ENCODE peak calls at places on chromosomes 1 and 21, in four cellular contexts. B is neuronal stem cell, L is H1, P is trophoblast cell. E is an unnamed sample.

GRCh38 chr1:231274119-231274825 is 33.3 kb downstream of the GNPAT start:
- DNase-seq in B (no peak), P (peak; percentile 45), L (no peak), E (no peak)

GRCh38 chr1:156106624-156107488 is 7.7 kb upstream of the LMNA start:
- DNase-seq in P (peak; percentile 61), L (no peak), B (no peak), E (peak; percentile 81)

GRCh38 chr21:42423197-42423675 is 19.5 kb downstream of the UBASH3A start:
- DNase-seq in P (no peak), B (no peak), L (no peak), E (no peak)

GRCh38 chr1:213127074-213127473 is 76.0 kb downstream of the RPS6KC1 start:
- DNase-seq in L (no peak), B (no peak), P (no peak), E (no peak)

GRCh38 chr21:14916676-14917141 is 148.1 kb downstream of the NRIP1 start:
- DNase-seq in P (peak; percentile 99), L (no peak), B (no peak), E (peak; percentile 8)

GRCh38 chr1:27594542-27595510 is 9.1 kb downstream of the AHDC1 start:
- DNase-seq in P (peak; percentile 83), B (no peak), L (no peak), E (peak; percentile 64)

GRCh38 chr1:12436345-12436658 is 181.7 kb downstream of the DHRS3 start:
- DNase-seq in P (no peak), B (no peak), L (no peak), E (no peak)

GRCh38 chr1:31208361-31208945 is 31.2 kb downstream of the NKAIN1 start:
- DNase-seq in B (no peak), L (no peak), P (no peak), E (no peak)

GRCh38 chr21:23316190-23316589 is 2291.1 kb downstream of the MRPL39 start:
- DNase-seq in P (no peak), B (no peak), L (no peak), E (no peak)

GRCh38 chr1:65323246-65323645 is 13.9 kb downstream of the DNAJC6 start:
- DNase-seq in B (no peak), L (no peak), P (peak; percentile 18), E (no peak)

GRCh38 chr1:214566158-214567104 is 15.0 kb upstream of the PTPN14 start:
- DNase-seq in P (no peak), L (no peak), B (no peak), E (peak; percentile 63)

GRCh38 chr21:39730418-39731107 is 14.4 kb upstream of the IGSF5 start:
- DNase-seq in P (peak; percentile 82), B (no peak), L (no peak), E (no peak)

GRCh38 chr1:27316860-27317259 is 5.1 kb upstream of the TMEM222 start:
- DNase-seq in L (no peak), P (no peak), B (no peak), E (no peak)

GRCh38 chr21:34956416-34957316 is 92.4 kb downstream of the RUNX1 start:
- DNase-seq in B (no peak), P (no peak), L (no peak), E (no peak)

GRCh38 chr1:31579374-31579773 is 3.1 kb downstream of the TINAGL1 start:
- DNase-seq in L (no peak), P (no peak), B (no peak), E (no peak)

GRCh38 chr1:149906561-149906960 is 7.2 kb downstream of the BOLA1 start:
- DNase-seq in B (no peak), P (peak; percentile 43), L (no peak), E (no peak)

GRCh38 chr1:195336718-195337269 is 1271.4 kb downstream of the KCNT2 start:
- DNase-seq in L (no peak), B (no peak), P (no peak), E (no peak)

GRCh38 chr1:23751050-23751814 is 8.0 kb downstream of the ELOA start:
- DNase-seq in B (peak; percentile 11), L (peak; percentile 9), P (peak; percentile 58), E (peak; percentile 74)

GRCh38 chr1:75731881-75732280 is 7.4 kb downstream of the ACADM start:
- DNase-seq in B (no peak), L (no peak), P (no peak), E (no peak)

GRCh38 chr1:50972766-50973165 is 2.7 kb downstream of the CDKN2C start:
- DNase-seq in L (no peak), P (no peak), B (no peak), E (no peak)

GRCh38 chr1:167332503-167332902 is 111.8 kb downstream of the POU2F1 start:
- DNase-seq in L (no peak), B (no peak), P (no peak), E (no peak)

GRCh38 chr1:79304131-79304530 is 297.6 kb upstream of the ADGRL4 start:
- DNase-seq in B (no peak), L (no peak), P (no peak), E (peak; percentile 17)

GRCh38 chr1:26907071-26907922 is 6.5 kb downstream of the NR0B2 start:
- DNase-seq in L (no peak), P (peak; percentile 92), B (no peak), E (peak; percentile 84)

GRCh38 chr1:3641816-3642215 is 8.1 kb downstream of the WRAP73 start:
- DNase-seq in P (no peak), L (no peak), B (no peak), E (no peak)

GRCh38 chr1:227416156-227416865 is 98.0 kb upstream of the CDC42BPA start:
- DNase-seq in B (no peak), P (peak; percentile 43), L (no peak), E (peak; percentile 48)

GRCh38 chr1:89499320-89499719 is 25.3 kb upstream of the LRRC8B start:
- DNase-seq in B (no peak), P (no peak), L (no peak), E (no peak)

GRCh38 chr1:219416598-219417238 is 196.2 kb downstream of the ZC3H11B start:
- DNase-seq in L (peak; percentile 13), B (peak; percentile 27), P (peak; percentile 87), E (peak; percentile 60)

GRCh38 chr1:187374130-187374529 is 545.4 kb downstream of the PLA2G4A start:
- DNase-seq in P (no peak), L (no peak), B (no peak), E (no peak)

GRCh38 chr1:47207811-47208373 is 18.1 kb upstream of the PDZK1IP1 start:
- DNase-seq in B (no peak), L (no peak), P (no peak), E (no peak)

GRCh38 chr1:155171836-155172731 is 1.0 kb downstream of the KRTCAP2 start:
- DNase-seq in P (no peak), L (no peak), B (no peak), E (no peak)

GRCh38 chr1:206907304-206907991 is 10.2 kb downstream of the IL24 start:
- DNase-seq in P (peak; percentile 50), B (peak; percentile 37), L (no peak), E (no peak)

GRCh38 chr1:206909883-206910318 is 11.8 kb downstream of the FCMR start:
- DNase-seq in B (no peak), P (no peak), L (no peak), E (no peak)

GRCh38 chr1:206909167-206909882 is 12.1 kb downstream of the IL24 start:
- DNase-seq in L (no peak), B (no peak), P (peak; percentile 73), E (no peak)

GRCh38 chr1:206905295-206906164 is 8.3 kb downstream of the IL24 start:
- DNase-seq in L (no peak), P (peak; percentile 96), B (no peak), E (peak; percentile 85)

GRCh38 chr1:206908038-206908437 is 10.8 kb downstream of the IL24 start:
- DNase-seq in L (no peak), P (no peak), B (no peak), E (no peak)
- H3K4me1 ChIP-seq in L (peaks cover 4% of the 10 kb centered on the region), P (peaks cover 15% of the 10 kb centered on the region), B (no peaks in the 10 kb centered on the region), E (peaks cover 12% of the 10 kb centered on the region)

GRCh38 chr1:1165900-1166421 is 7.7 kb upstream of the TTLL10 start:
- DNase-seq in P (no peak), L (no peak), B (no peak), E (no peak)

GRCh38 chr1:1164361-1164700 is 9.3 kb upstream of the TTLL10 start:
- DNase-seq in B (no peak), P (no peak), L (no peak), E (no peak)

GRCh38 chr1:1163538-1164070 is 10.1 kb upstream of the TTLL10 start:
- DNase-seq in L (no peak), P (no peak), B (no peak), E (no peak)

GRCh38 chr1:1165485-1165884 is 8.2 kb upstream of the TTLL10 start:
- DNase-seq in P (no peak), L (no peak), B (no peak), E (no peak)

DNA sequence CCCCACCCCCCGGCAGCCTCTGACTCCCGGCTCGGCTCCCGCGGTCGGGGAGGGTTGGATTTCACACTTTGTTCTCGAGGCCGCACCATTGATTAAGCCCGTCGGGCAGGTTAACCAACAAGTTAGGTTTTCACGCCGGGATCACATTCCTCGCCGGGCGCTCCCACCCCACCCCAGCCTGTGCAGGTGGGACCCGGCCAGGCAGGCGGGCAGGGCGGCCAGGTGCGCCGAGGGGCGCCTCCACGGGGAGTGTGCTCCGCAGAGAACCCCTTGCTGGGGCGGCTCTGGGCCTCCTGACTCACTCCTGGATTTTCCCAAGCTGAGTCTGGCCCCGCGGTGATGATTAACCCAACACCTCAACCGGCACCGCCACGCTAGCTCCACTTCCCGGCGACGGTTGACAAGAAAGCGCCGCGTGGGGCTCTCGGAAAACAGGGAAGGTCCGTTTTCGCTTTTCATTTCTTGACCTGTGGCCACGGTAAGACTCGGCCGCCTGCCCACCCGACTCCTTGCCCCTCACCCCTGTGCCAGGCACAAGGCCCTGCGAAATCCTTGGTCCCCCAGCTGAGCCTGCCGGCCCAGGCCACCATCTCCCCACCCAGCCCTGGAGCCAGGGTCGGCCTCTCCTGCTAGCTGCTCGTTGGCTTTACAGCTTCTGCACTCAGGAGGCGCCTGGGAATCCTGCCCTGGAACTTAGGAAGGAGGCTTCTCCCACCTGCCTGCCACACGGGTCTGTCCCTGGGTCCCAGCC is 8.8 kb upstream of the TTLL10 start:
- DNase-seq in L (no peak), P (peak; percentile 34), B (no peak), E (no peak)
- H2BK12ac ChIP-seq in L (peak overlapping the region; percentile 90), P (no peak overlapping the region), B (peak overlapping the region; percentile 58), E (no peak overlapping the region)

DNA sequence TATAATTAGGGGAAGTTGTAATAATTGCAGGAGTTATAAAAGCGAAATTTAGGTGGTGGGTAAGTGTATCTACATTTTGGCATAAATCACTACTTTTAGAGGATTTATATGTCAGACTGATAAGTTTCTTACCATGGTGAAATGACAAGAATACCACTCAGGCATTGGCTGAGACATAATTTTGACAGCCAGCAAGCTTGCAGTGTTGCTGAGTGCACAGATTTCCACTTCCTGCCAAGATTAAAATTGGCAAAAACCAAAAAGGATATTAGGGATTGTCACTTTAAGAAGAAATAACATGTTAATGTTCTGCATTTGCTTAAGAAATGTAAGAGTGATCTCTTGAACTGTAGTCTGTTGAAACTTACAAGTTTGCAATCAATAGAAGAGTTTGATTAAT is 28.2 kb downstream of the NFIA start:
- DNase-seq in B (no peak), P (no peak), L (no peak), E (no peak)
- H3K36me3 ChIP-seq in B (no peaks in the 10 kb centered on the region), P (no peaks in the 10 kb centered on the region), L (no peaks in the 10 kb centered on the region), E (no peaks in the 10 kb centered on the region)

GRCh38 chr1:37999434-38000232 is 5.7 kb downstream of the FHL3 start:
- DNase-seq in P (no peak), B (no peak), L (no peak), E (peak; percentile 90)

GRCh38 chr1:37998913-37999433 is 6.3 kb downstream of the FHL3 start:
- DNase-seq in B (no peak), L (no peak), P (no peak), E (no peak)

GRCh38 chr1:37998089-37998808 is 7.1 kb downstream of the FHL3 start:
- DNase-seq in L (no peak), P (no peak), B (no peak), E (no peak)

GRCh38 chr1:38000233-38000528 is 5.1 kb downstream of the FHL3 start:
- DNase-seq in L (no peak), B (no peak), P (no peak), E (no peak)

GRCh38 chr1:38000529-38001453 is 4.5 kb downstream of the FHL3 start:
- DNase-seq in B (no peak), L (no peak), P (peak; percentile 41), E (peak; percentile 89)
- H3K4me1 ChIP-seq in B (peaks cover 46% of the 10 kb centered on the region), L (peaks cover 36% of the 10 kb centered on the region), P (peaks cover 53% of the 10 kb centered on the region), E (peaks cover 56% of the 10 kb centered on the region)

E was measured in mesenchymal stem cell.